ENCODE peak calls at places on chromosomes 7 and 10, in eight cellular contexts. Z, L, H, B, N, J, S and M are unnamed samples.

GRCh38 chr7:93860261-93860660 is 30.3 kb downstream of the TFPI2 start:
- DNase-seq in B (no peak), Z (no peak), H (no peak), L (no peak), S (no peak), N (no peak), J (no peak), M (no peak)

GRCh38 chr7:92631067-92631829 is 41.1 kb upstream of the FAM133B start:
- DNase-seq in L (no peak), B (no peak), Z (no peak), S (no peak), N (no peak), J (no peak), H (no peak), M (no peak)

GRCh38 chr10:99920901-99921300 is 88.8 kb downstream of the DNMBP start:
- DNase-seq in J (no peak), L (no peak), N (no peak), B (no peak), S (no peak), Z (peak; percentile 62), H (no peak), M (no peak)

GRCh38 chr10:119525116-119525515 is 17.4 kb downstream of the RGS10 start:
- DNase-seq in Z (no peak), S (no peak), H (no peak), L (no peak), N (no peak), J (no peak), B (no peak), M (no peak)

GRCh38 chr10:120979435-120980315 is 128.5 kb downstream of the WDR11 start:
- DNase-seq in J (no peak), B (no peak), H (no peak), Z (no peak), S (no peak), N (peak; percentile 74), L (peak; percentile 66), M (peak; percentile 51)

GRCh38 chr7:49773939-49774458 is 561 bp downstream of the VWC2 start:
- DNase-seq in B (no peak), S (no peak), J (no peak), L (no peak), H (no peak), N (peak; percentile 37), Z (no peak), M (peak; percentile 42)

GRCh38 chr7:5282464-5283316 is at the start of gene SLC29A4:
- DNase-seq in N (peak; percentile 66), S (peak; percentile 2), J (no peak), Z (peak; percentile 27), H (peak; percentile 57), L (peak; percentile 54), B (no peak), M (peak; percentile 68)

GRCh38 chr10:130439796-130440195 is 303.6 kb downstream of the GLRX3 start:
- DNase-seq in H (no peak), B (peak; percentile 48), L (no peak), N (no peak), S (no peak), J (peak; percentile 61), Z (no peak), M (no peak)

GRCh38 chr7:107180378-107180777 is 11.6 kb downstream of the HBP1 start:
- DNase-seq in S (peak; percentile 65), L (peak; percentile 12), J (no peak), Z (peak; percentile 91), N (no peak), B (no peak), H (no peak), M (no peak)

GRCh38 chr10:70283445-70284399 is at the start of gene NPFFR1:
- DNase-seq in B (no peak), S (no peak), L (peak; percentile 17), J (no peak), N (peak; percentile 54), H (no peak), Z (no peak), M (peak; percentile 32)

GRCh38 chr10:124035928-124036558 is 57.4 kb downstream of the CHST15 start:
- DNase-seq in S (no peak), H (peak; percentile 93), J (peak; percentile 88), B (no peak), Z (no peak), N (peak; percentile 39), L (peak; percentile 57), M (no peak)

GRCh38 chr7:80453699-80454340 is 58.0 kb downstream of the GNAT3 start:
- DNase-seq in H (peak; percentile 5), S (no peak), L (peak; percentile 11), B (no peak), J (no peak), N (no peak), Z (peak; percentile 61), M (no peak)

GRCh38 chr10:5585517-5586222 is 60.9 kb downstream of the CALML3 start:
- DNase-seq in J (no peak), N (no peak), S (no peak), B (no peak), L (no peak), H (no peak), Z (no peak), M (no peak)

GRCh38 chr7:607938-608337 is 88.3 kb upstream of the PDGFA start:
- DNase-seq in Z (no peak), B (no peak), J (no peak), L (no peak), N (no peak), H (no peak), S (no peak), M (no peak)

GRCh38 chr10:120824864-120825263 is 26.3 kb upstream of the WDR11 start:
- DNase-seq in N (peak; percentile 32), J (no peak), H (peak; percentile 38), B (no peak), S (no peak), Z (no peak), L (peak; percentile 14), M (peak; percentile 41)

GRCh38 chr10:47380341-47381215 is 3.5 kb downstream of the ZNF488 start:
- DNase-seq in Z (peak; percentile 34), S (no peak), L (no peak), B (peak; percentile 43), J (no peak), H (no peak), N (no peak), M (no peak)

GRCh38 chr7:104017001-104017400 is 27.5 kb upstream of the RELN start:
- DNase-seq in B (no peak), Z (no peak), H (no peak), J (no peak), S (no peak), L (no peak), N (no peak), M (no peak)

GRCh38 chr7:142535123-142535779 is 214.0 kb upstream of the PRSS1 start:
- DNase-seq in S (peak; percentile 69), B (no peak), J (no peak), Z (peak; percentile 91), H (peak; percentile 62), L (peak; percentile 82), N (peak; percentile 81), M (peak; percentile 88)

GRCh38 chr10:72334832-72335393 is 19.8 kb downstream of the DNAJB12 start:
- DNase-seq in B (peak; percentile 94), N (no peak), Z (peak; percentile 86), L (peak; percentile 92), S (no peak), H (peak; percentile 77), J (peak; percentile 97), M (peak; percentile 50)
- TF ChIP-seq CTCF in B (no peak), N (no peak), Z (no peak), L (no peak), S (no peak), H (peak; percentile 18), J (no peak), M (no peak)

GRCh38 chr10:91208645-91209044 is 11.8 kb upstream of the PCGF5 start:
- DNase-seq in H (no peak), J (no peak), Z (no peak), S (no peak), N (no peak), B (no peak), L (no peak), M (no peak)
- TF ChIP-seq CTCF in H (no peak), J (no peak), Z (peak; percentile 7), S (no peak), N (no peak), B (no peak), L (no peak), M (no peak)

DNA sequence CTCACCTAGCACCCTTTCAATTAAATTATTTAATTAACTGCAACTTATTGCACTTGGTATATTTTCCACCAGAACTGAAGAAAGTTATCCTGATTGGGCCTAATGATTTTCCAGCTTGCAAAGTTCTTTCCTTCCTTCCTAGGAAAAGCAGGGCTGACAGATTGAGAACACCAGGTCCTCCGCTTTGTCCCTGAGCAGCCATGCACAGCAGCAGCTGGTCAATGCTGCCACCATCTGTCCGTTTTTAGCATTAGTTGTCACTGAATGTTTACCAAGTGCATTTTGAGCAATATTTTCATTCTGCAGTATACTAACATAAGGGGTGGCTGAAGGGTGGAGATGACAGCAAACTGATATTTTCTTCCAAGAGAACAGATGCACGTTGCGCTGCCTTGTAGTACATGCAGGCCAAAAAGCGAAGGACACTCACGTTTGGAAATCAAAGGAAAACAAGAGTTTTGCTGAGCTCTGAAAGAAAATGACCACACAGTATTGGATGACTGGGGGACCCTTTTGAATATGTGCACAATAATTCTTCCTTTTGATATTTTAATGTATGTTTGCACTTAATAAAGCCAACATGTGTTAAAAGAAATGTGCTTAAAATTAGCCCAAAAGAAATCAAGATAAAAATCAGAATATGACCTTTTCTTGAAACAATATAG is 248.8 kb upstream of the PTN start:
- DNase-seq in Z (peak; percentile 86), L (peak; percentile 71), S (no peak), B (peak; percentile 62), H (peak; percentile 34), J (no peak), N (peak; percentile 68), M (peak; percentile 76)
- TF ChIP-seq CTCF in Z (peak; percentile 90), L (peak; percentile 79), S (peak; percentile 88), B (peak; percentile 85), H (peak; percentile 62), J (no peak), N (peak; percentile 80), M (no peak)

GRCh38 chr10:60848126-60848525 is 69.8 kb downstream of the CDK1 start:
- DNase-seq in B (no peak), N (no peak), H (no peak), S (peak; percentile 47), J (no peak), L (peak; percentile 12), Z (peak; percentile 55), M (no peak)
- TF ChIP-seq CTCF in B (no peak), N (no peak), H (no peak), S (no peak), J (no peak), L (no peak), Z (peak; percentile 11), M (no peak)

GRCh38 chr7:48416327-48416908 is 245.2 kb downstream of the ABCA13 start:
- DNase-seq in B (no peak), H (no peak), N (no peak), S (no peak), Z (no peak), L (no peak), J (no peak), M (no peak)
- TF ChIP-seq CTCF in B (no peak), H (no peak), N (no peak), S (no peak), Z (no peak), L (no peak), J (no peak), M (no peak)

GRCh38 chr7:141335164-141335563 is 216.0 kb upstream of the AGK start:
- DNase-seq in J (no peak), H (no peak), L (no peak), B (no peak), S (no peak), Z (no peak), N (no peak), M (no peak)

GRCh38 chr7:141328290-141328689 is 222.9 kb upstream of the AGK start:
- DNase-seq in S (no peak), N (no peak), B (no peak), J (no peak), L (no peak), H (no peak), Z (no peak), M (no peak)

GRCh38 chr7:141333459-141333858 is 217.8 kb upstream of the AGK start:
- DNase-seq in S (no peak), L (no peak), H (no peak), Z (no peak), B (no peak), J (no peak), N (peak; percentile 57), M (no peak)
- TF ChIP-seq CTCF in S (no peak), L (no peak), H (no peak), Z (no peak), B (no peak), J (no peak), N (no peak), M (no peak)